ENCODE peak calls at places on chromosomes 3 and 15, in seven cellular contexts. N is HepG2, X is GM12878, V is K562, B is HCT116, L is SK-N-SH, C is H1. M is an unnamed sample.
A peak's percentile ranks its signal among the peaks of the same experiment; 100 is the strongest.

GRCh38 chr15:70347321-70347720 is 249.6 kb upstream of the TLE3 start:
- DNase-seq in L (no peak), N (no peak), C (no peak), V (no peak), B (no peak), X (no peak), M (no peak)

GRCh38 chr3:52982839-52983238 is 63.0 kb downstream of the SFMBT1 start:
- DNase-seq in B (no peak), N (no peak), C (no peak), X (no peak), V (no peak), L (no peak), M (no peak)

GRCh38 chr3:156675744-156676466 is 1.5 kb downstream of the TIPARP start:
- DNase-seq in V (peak; percentile 29), B (peak; percentile 59), L (peak; percentile 27), C (no peak), N (peak; percentile 24), X (no peak), M (no peak)

GRCh38 chr3:44323341-44323955 is 15.1 kb upstream of the TCAIM start:
- DNase-seq in N (peak; percentile 55), C (no peak), X (no peak), L (peak; percentile 46), B (peak; percentile 46), V (peak; percentile 57), M (peak; percentile 11)

GRCh38 chr15:39075756-39076341 is 505.0 kb upstream of the THBS1 start:
- DNase-seq in B (no peak), C (no peak), N (no peak), V (no peak), X (no peak), L (no peak), M (no peak)

GRCh38 chr3:164401923-164402322 is 676.4 kb downstream of the SI start:
- DNase-seq in V (no peak), B (no peak), L (no peak), X (no peak), C (no peak), N (no peak), M (no peak)

GRCh38 chr3:183396662-183397391 is 31.6 kb downstream of the MCF2L2 start:
- DNase-seq in B (no peak), N (no peak), C (no peak), V (no peak), L (no peak), X (no peak), M (no peak)

GRCh38 chr3:151307583-151307982 is 9.0 kb downstream of the GPR87 start:
- DNase-seq in L (no peak), C (no peak), N (no peak), X (no peak), B (no peak), V (no peak), M (no peak)

GRCh38 chr15:52559583-52559982 is 9.2 kb downstream of the ARPP19 start:
- DNase-seq in L (no peak), C (no peak), V (peak; percentile 19), N (no peak), B (no peak), X (no peak), M (no peak)

GRCh38 chr3:187274315-187274976 is 17.1 kb downstream of the MASP1 start:
- DNase-seq in N (no peak), X (no peak), V (no peak), B (no peak), C (no peak), L (no peak), M (no peak)

GRCh38 chr3:187276397-187277128 is 15.0 kb downstream of the MASP1 start:
- DNase-seq in B (no peak), N (peak; percentile 65), L (no peak), X (no peak), C (no peak), V (no peak), M (no peak)

GRCh38 chr3:187277129-187277462 is 14.4 kb downstream of the MASP1 start:
- DNase-seq in N (no peak), B (no peak), C (no peak), X (no peak), L (no peak), V (no peak), M (no peak)

GRCh38 chr3:187271582-187271981 is 20.0 kb downstream of the MASP1 start:
- DNase-seq in X (no peak), L (no peak), V (no peak), N (no peak), B (no peak), C (no peak), M (no peak)

DNA sequence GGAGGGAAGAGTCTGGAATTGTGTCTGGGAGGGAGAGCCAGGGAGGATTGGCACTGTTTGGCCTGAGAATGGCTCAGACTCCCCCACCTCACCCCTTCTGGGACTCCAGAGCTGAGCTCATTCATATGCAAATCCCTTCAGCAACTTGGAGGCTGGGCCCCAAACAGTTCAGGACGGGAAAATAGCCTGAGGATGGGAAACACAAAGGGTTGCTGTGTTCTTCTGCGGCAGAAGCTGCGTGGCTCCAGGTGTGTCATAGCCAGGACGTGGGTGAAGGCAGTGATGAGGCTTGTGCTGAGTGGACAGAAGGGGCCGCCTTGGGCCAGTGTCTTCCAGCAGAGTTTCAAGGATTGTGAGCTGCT is 16.6 kb downstream of the MASP1 start:
- DNase-seq in B (no peak), L (no peak), V (no peak), N (no peak), C (peak; percentile 59), X (no peak), M (no peak)
- TF ChIP-seq JUND in B (no peak), L (no peak), V (no peak), N (no peak), C (no peak), X (no peak), M (no peak)

DNA sequence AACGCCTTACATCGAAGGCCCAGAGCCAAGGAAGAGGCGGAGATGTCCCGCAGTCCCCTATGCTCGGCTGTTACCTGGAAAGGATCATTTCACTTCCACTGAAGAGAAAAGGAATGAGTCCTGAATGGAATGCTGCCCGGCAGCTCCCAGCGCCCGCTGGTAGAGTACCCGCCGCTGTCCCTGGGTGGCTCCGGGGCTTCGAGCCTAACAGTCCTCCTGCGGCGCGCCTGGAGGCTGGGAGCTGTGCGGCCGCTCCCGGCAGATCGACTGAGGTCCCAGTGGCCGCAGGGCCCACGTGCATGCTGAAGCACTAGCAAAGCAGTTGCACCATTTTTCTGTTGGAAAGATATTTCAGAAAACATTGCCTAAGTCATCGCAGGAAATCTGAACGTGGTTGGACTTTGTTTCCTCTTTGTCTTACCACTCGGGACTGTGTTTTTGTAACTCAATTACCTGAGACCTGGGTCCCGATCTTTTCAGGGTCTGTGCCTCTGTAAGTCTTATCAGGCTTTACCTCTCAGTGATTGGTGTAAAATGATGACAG is 984 bp downstream of the RNU6-1 start:
- DNase-seq in N (peak; percentile 56), B (no peak), X (no peak), L (peak; percentile 75), V (no peak), C (no peak), M (peak; percentile 79)
- TF ChIP-seq JUND in N (no peak), B (no peak), X (no peak), L (no peak), V (no peak), C (no peak), M (no peak)

GRCh38 chr3:7209098-7209497 is 348.2 kb downstream of the GRM7 start:
- DNase-seq in X (no peak), L (no peak), B (no peak), N (no peak), V (no peak), C (no peak), M (no peak)

GRCh38 chr3:7204848-7205156 is 343.9 kb downstream of the GRM7 start:
- DNase-seq in C (no peak), V (no peak), L (no peak), X (peak; percentile 41), N (no peak), B (no peak), M (no peak)

GRCh38 chr3:7205535-7206331 is 344.8 kb downstream of the GRM7 start:
- DNase-seq in N (no peak), C (no peak), L (no peak), X (peak; percentile 41), V (no peak), B (no peak), M (no peak)

GRCh38 chr3:7207092-7207491 is 346.2 kb downstream of the GRM7 start:
- DNase-seq in V (no peak), B (no peak), C (no peak), L (no peak), N (no peak), X (no peak), M (no peak)

DNA sequence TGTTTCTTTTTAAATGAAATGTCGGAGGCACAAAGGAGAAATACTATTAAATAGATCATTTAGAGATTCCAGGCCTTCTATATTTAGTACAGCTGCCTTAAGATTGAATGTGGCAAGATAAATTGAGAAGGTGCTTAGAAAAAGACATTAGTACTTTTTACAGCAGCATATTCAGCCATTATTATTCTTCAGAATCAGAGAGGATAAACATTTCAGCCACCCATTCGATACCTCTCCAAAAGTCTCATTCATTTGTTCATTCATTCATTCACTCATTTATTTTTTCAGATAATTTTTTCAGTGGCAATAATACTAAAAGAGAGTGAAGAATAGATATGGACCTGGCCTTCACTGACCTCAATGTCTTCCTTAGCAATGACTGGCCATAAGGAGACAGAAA is 347.0 kb downstream of the GRM7 start:
- DNase-seq in X (no peak), C (no peak), B (no peak), L (no peak), V (no peak), N (no peak), M (no peak)
- TF ChIP-seq JUND in X (no peak), C (no peak), B (no peak), L (no peak), V (no peak), N (no peak), M (no peak)

GRCh38 chr3:123481071-123481470 is 32.2 kb upstream of the ADCY5 start:
- DNase-seq in V (no peak), N (no peak), L (no peak), C (no peak), B (no peak), X (no peak), M (no peak)

GRCh38 chr3:123481722-123482457 is 33.0 kb upstream of the ADCY5 start:
- DNase-seq in V (no peak), L (no peak), X (no peak), B (no peak), C (no peak), N (no peak), M (no peak)

GRCh38 chr3:123485551-123485950 is 36.7 kb upstream of the ADCY5 start:
- DNase-seq in N (no peak), L (no peak), B (no peak), V (no peak), X (no peak), C (no peak), M (peak; percentile 49)

GRCh38 chr3:123480428-123480827 is 31.5 kb upstream of the ADCY5 start:
- DNase-seq in V (no peak), C (no peak), X (peak; percentile 24), B (no peak), L (no peak), N (no peak), M (no peak)

GRCh38 chr3:123483146-123483545 is 34.3 kb upstream of the ADCY5 start:
- DNase-seq in B (no peak), V (no peak), L (no peak), X (no peak), C (no peak), N (no peak), M (no peak)
- TF ChIP-seq JUND in B (no peak), V (no peak), L (no peak), X (no peak), C (no peak), N (no peak), M (no peak)

GRCh38 chr3:66991478-66991877 is 6.6 kb upstream of the KBTBD8 start:
- DNase-seq in L (no peak), V (peak; percentile 46), N (no peak), B (no peak), X (no peak), C (no peak), M (no peak)
- TF ChIP-seq JUND in L (no peak), V (peak; percentile 84), N (no peak), B (no peak), X (no peak), C (no peak), M (no peak)

GRCh38 chr3:171672124-171672523 is 138.2 kb downstream of the PLD1 start:
- DNase-seq in L (no peak), B (no peak), C (no peak), V (no peak), X (no peak), N (no peak), M (no peak)
- TF ChIP-seq JUND in L (no peak), B (no peak), C (no peak), V (no peak), X (no peak), N (no peak), M (no peak)

M was measured in T47D.